ENCODE peak calls at places on chromosomes 7 and 10, in four cellular contexts. One of them, this sample, is unnamed. For H3K79me2, the result is how much of the 10 kb centered on the place peaks cover.

GRCh38 chr7:22572292-22572691 is 72.3 kb upstream of the STEAP1B start:
- DNase-seq in GM12878: no peak
- DNase-seq in K562: no peak
- DNase-seq in HepG2: no peak
- DNase-seq in this sample: no peak

GRCh38 chr7:116834815-116835533 is 27.4 kb upstream of the CAPZA2 start:
- DNase-seq in GM12878: no peak
- DNase-seq in K562: peak
- DNase-seq in HepG2: peak
- DNase-seq in this sample: no peak

GRCh38 chr7:115475774-115476407 is 554.0 kb downstream of the MDFIC start:
- DNase-seq in GM12878: no peak
- DNase-seq in K562: no peak
- DNase-seq in HepG2: no peak
- DNase-seq in this sample: no peak

GRCh38 chr7:79880312-79880711 is 254.3 kb upstream of the GNAI1 start:
- DNase-seq in GM12878: no peak
- DNase-seq in K562: no peak
- DNase-seq in HepG2: no peak
- DNase-seq in this sample: no peak

GRCh38 chr10:103736763-103737162 is 118.6 kb downstream of the SH3PXD2A start:
- DNase-seq in GM12878: no peak
- DNase-seq in K562: peak
- DNase-seq in HepG2: peak
- DNase-seq in this sample: peak

GRCh38 chr10:79093658-79094411 is 25.1 kb downstream of the ZMIZ1 start:
- DNase-seq in GM12878: peak
- DNase-seq in K562: peak
- DNase-seq in HepG2: peak
- DNase-seq in this sample: peak

GRCh38 chr7:101536668-101537067 is 92.4 kb downstream of the MYL10 start:
- DNase-seq in GM12878: no peak
- DNase-seq in K562: no peak
- DNase-seq in HepG2: no peak
- DNase-seq in this sample: no peak

GRCh38 chr10:125149278-125150047 is 10.9 kb downstream of the CTBP2 start:
- DNase-seq in GM12878: no peak
- DNase-seq in K562: peak
- DNase-seq in HepG2: no peak
- DNase-seq in this sample: peak

GRCh38 chr10:24974978-24975377 is 22.6 kb upstream of the PRTFDC1 start:
- DNase-seq in GM12878: no peak
- DNase-seq in K562: no peak
- DNase-seq in HepG2: peak
- DNase-seq in this sample: no peak

GRCh38 chr10:132624847-132625839 is 87.6 kb downstream of the INPP5A start:
- DNase-seq in GM12878: no peak
- DNase-seq in K562: no peak
- DNase-seq in HepG2: no peak
- DNase-seq in this sample: no peak

GRCh38 chr10:68086011-68086410 is 10.9 kb upstream of the HERC4 start:
- DNase-seq in GM12878: no peak
- DNase-seq in K562: no peak
- DNase-seq in HepG2: no peak
- DNase-seq in this sample: no peak

GRCh38 chr10:74079914-74080590 is 70.6 kb downstream of the AP3M1 start:
- DNase-seq in GM12878: no peak
- DNase-seq in K562: no peak
- DNase-seq in HepG2: no peak
- DNase-seq in this sample: no peak

GRCh38 chr10:68348265-68348741 is 15.6 kb upstream of the PBLD start:
- DNase-seq in GM12878: no peak
- DNase-seq in K562: peak
- DNase-seq in HepG2: peak
- DNase-seq in this sample: peak

GRCh38 chr7:20228654-20229053 is 11.5 kb upstream of the MACC1 start:
- DNase-seq in GM12878: no peak
- DNase-seq in K562: no peak
- DNase-seq in HepG2: no peak
- DNase-seq in this sample: no peak

GRCh38 chr7:148849393-148850098 is 34.5 kb downstream of the EZH2 start:
- DNase-seq in GM12878: no peak
- DNase-seq in K562: peak
- DNase-seq in HepG2: no peak
- DNase-seq in this sample: no peak

GRCh38 chr7:25028370-25028971 is 48.5 kb upstream of the OSBPL3 start:
- DNase-seq in GM12878: no peak
- DNase-seq in K562: peak
- DNase-seq in HepG2: peak
- DNase-seq in this sample: peak

GRCh38 chr7:5591547-5591899 is 167.9 kb upstream of the TNRC18 start:
- DNase-seq in GM12878: no peak
- DNase-seq in K562: peak
- DNase-seq in HepG2: peak
- DNase-seq in this sample: peak

DNA sequence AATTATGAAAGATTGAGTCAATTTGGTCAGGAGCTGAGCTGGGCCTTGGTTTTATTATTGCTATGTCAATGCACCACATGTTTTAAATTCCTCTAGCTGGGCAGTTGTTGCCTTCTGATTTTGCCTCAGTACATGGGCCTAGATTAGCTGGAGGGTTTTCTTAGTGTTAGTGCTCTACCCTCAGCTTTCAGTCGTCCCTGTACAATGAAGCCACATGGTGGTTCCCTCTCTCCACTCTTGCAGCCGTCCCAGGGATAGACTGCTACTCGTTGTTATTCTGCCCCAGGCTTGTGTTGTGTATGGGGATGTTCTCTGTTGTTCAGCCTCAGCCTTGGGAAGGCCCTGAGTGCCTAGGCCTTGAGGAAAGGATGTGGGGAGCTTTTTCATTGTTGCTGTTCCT is 37.0 kb downstream of the NHLRC2 start:
- DNase-seq in GM12878: no peak
- DNase-seq in K562: no peak
- DNase-seq in HepG2: no peak
- DNase-seq in this sample: no peak
- TF ChIP-seq CTCF in GM12878: no peak
- TF ChIP-seq CTCF in K562: no peak
- TF ChIP-seq CTCF in HepG2: no peak
- TF ChIP-seq CTCF in this sample: no peak

DNA sequence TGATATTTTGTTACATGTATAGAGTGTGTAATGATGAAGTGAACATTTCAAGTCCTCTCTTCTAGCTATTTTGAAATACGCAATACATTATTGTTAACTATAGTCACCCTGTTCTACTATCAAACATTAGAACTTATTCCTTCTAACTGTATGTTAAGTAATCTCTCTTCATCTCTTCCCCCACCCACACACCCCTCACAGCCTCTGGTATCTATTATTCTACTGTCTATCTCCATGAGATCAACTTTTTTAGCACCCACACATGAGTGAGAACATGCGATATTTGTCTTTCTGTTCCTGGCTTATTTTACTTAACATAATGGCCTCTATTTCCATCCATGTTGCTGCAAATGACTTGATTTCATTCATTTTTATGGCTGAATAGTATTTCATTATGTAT is 57.7 kb upstream of the EGR2 start:
- DNase-seq in GM12878: no peak
- DNase-seq in K562: no peak
- DNase-seq in HepG2: no peak
- DNase-seq in this sample: no peak
- TF ChIP-seq MYC in GM12878: no peak
- TF ChIP-seq MYC in K562: no peak
- TF ChIP-seq MYC in HepG2: no peak
- TF ChIP-seq MYC in this sample: no peak

GRCh38 chr10:119058005-119058404 is 22.6 kb downstream of the EIF3A start:
- DNase-seq in GM12878: no peak
- DNase-seq in K562: no peak
- DNase-seq in HepG2: no peak
- DNase-seq in this sample: no peak
- H3K79me2 ChIP-seq in GM12878: under half
- H3K79me2 ChIP-seq in K562: under half
- H3K79me2 ChIP-seq in HepG2: under half
- H3K79me2 ChIP-seq in this sample: half or more

DNA sequence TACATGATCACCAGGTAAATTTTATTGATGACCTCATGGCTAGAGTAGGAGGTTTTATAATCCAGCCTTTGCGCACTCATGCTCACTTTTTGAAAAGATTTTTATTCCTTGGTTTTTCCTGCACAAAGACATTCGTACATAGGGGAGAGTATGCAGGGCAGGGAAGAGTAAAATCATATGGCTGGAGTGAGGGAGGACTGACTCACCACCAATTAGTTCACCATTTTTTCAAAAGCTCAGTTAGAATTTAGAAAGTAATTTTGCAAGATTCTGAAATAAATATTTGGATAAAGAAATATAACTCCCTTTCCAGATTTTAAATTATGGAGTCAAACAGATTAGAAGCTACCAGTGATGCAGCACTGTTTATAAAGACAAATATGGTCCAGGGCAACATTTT is 111.9 kb downstream of the SEMA3D start:
- DNase-seq in GM12878: no peak
- DNase-seq in K562: no peak
- DNase-seq in HepG2: no peak
- DNase-seq in this sample: no peak
- TF ChIP-seq CTCF in GM12878: no peak
- TF ChIP-seq CTCF in K562: no peak
- TF ChIP-seq CTCF in HepG2: no peak
- TF ChIP-seq CTCF in this sample: no peak

GRCh38 chr7:28409716-28410627 is 2.3 kb upstream of the CREB5 start:
- DNase-seq in GM12878: no peak
- DNase-seq in K562: no peak
- DNase-seq in HepG2: no peak
- DNase-seq in this sample: peak
- TF ChIP-seq MYC in GM12878: no peak
- TF ChIP-seq MYC in K562: no peak
- TF ChIP-seq MYC in HepG2: no peak
- TF ChIP-seq MYC in this sample: no peak

GRCh38 chr10:7296648-7297047 is 114.2 kb downstream of the SFMBT2 start:
- DNase-seq in GM12878: no peak
- DNase-seq in K562: peak
- DNase-seq in HepG2: no peak
- DNase-seq in this sample: no peak
- H3K79me2 ChIP-seq in GM12878: half or more
- H3K79me2 ChIP-seq in K562: half or more
- H3K79me2 ChIP-seq in HepG2: under half
- H3K79me2 ChIP-seq in this sample: under half

DNA sequence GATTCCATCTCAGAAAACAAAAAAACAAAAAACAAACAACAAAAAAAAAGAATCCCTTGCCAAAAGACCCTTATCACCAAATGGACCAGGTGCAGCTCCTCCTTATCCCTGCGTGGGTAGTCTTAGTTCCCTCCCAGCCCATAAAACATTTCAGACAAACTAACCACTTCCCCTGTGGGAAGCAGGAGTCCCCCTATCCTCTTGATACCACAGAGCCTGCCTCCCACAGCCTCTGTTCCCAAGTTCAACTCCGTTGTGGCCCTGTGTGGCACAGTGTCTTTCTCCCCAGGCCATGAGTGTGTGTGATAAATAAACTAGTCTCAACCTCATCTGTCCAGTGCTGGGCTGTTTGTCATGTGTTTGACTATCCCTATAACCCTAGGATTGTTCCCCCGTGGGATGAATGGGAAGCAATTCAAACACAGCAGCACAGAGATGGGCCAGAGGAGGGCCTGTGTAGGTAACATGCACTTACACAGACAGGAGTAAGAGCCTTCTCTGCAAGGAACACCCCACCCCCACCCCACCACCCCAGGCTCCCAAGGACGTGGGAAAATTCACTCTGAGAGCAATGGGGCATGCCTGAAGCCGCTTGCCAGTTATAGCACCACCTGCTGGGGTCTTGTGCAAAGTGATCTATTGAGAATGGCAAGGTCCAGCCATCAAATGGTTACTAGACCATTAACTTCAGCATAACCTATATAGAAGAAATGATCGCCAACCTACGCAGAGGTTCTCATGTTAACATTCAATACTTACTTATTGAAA is 147.1 kb upstream of the GHITM start:
- DNase-seq in GM12878: peak
- DNase-seq in K562: peak
- DNase-seq in HepG2: peak
- DNase-seq in this sample: peak
- TF ChIP-seq CTCF in GM12878: peak
- TF ChIP-seq CTCF in K562: peak
- TF ChIP-seq CTCF in HepG2: peak
- TF ChIP-seq CTCF in this sample: peak